ENCODE peak calls at places on chromosomes 4 and X, in four cellular contexts. V is CD4-positive, CD25-positive, alpha-beta regulatory T cell; W is astrocyte; G is SJSA1. Z is an unnamed sample. For H3K4me1, the result is how much of the 10 kb centered on the place peaks cover.

GRCh38 chr4:117771647-117772337 is 262.5 kb upstream of the NDST3 start:
- DNase-seq in V (no peak), W (no peak), G (no peak), Z (no peak)

GRCh38 chr4:121358473-121358872 is 22.3 kb downstream of the QRFPR start:
- DNase-seq in V (no peak), W (peak), G (peak), Z (no peak)

GRCh38 chr4:161350946-161351345 is 812.9 kb downstream of the FSTL5 start:
- DNase-seq in V (no peak), W (no peak), G (no peak), Z (no peak)

GRCh38 chrX:129650183-129650689 is 4.5 kb downstream of the APLN start:
- DNase-seq in V (no peak), W (no peak), G (no peak), Z (no peak)

GRCh38 chrX:115690554-115691216 is 129.7 kb downstream of the PLS3 start:
- DNase-seq in V (peak), W (peak), G (peak), Z (no peak)

GRCh38 chrX:105658136-105658535 is 164.2 kb upstream of the NRK start:
- DNase-seq in V (no peak), W (peak), G (no peak), Z (no peak)

GRCh38 chr4:143358923-143359694 is 22.4 kb downstream of the GAB1 start:
- DNase-seq in V (peak), W (peak), G (no peak), Z (no peak)

GRCh38 chr4:183721207-183722081 is 62.4 kb downstream of the TRAPPC11 start:
- DNase-seq in V (peak), W (peak), G (no peak), Z (peak)

GRCh38 chr4:72568959-72569718 is at the start of gene ADAMTS3:
- DNase-seq in V (no peak), W (peak), G (peak), Z (no peak)

GRCh38 chr4:186013404-186014186 is 55.4 kb upstream of the TLR3 start:
- DNase-seq in V (no peak), W (no peak), G (no peak), Z (no peak)

GRCh38 chr4:62006108-62006507 is 806.0 kb downstream of the ADGRL3 start:
- DNase-seq in V (no peak), W (no peak), G (no peak), Z (no peak)

GRCh38 chrX:71184803-71185495 is 38.1 kb upstream of the GJB1 start:
- DNase-seq in V (no peak), W (no peak), G (no peak), Z (no peak)

DNA sequence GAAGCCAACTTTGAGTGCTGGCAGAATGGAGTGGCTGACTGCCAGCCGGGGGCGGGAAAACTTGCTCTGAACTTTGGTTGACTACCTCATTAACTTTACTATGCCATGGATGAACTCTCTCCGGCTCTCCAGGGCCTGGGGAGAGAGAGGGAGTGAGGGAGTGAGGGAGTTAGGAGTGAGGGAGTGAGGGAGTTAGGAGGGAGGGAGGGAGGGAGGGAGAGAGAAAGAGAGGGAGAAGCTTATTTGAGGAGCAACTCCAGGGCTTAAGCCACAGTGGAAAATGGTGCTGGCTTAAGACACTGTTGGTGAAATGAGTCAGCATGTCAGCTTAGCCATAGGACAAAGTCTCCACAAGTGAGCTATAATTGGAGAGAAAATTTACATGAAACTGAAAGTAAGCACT is 280.9 kb upstream of the RPS6KA3 start:
- DNase-seq in V (no peak), W (peak), G (peak), Z (no peak)
- H3K27ac ChIP-seq in V (no peak), W (no peak), G (no peak), Z (no peak)

GRCh38 chr4:86935833-86936721 is 1.3 kb downstream of the AFF1 start:
- DNase-seq in V (peak), W (peak), G (peak), Z (peak)
- H3K4me1 ChIP-seq in V (half or more), W (under half), G (under half), Z (under half)

DNA sequence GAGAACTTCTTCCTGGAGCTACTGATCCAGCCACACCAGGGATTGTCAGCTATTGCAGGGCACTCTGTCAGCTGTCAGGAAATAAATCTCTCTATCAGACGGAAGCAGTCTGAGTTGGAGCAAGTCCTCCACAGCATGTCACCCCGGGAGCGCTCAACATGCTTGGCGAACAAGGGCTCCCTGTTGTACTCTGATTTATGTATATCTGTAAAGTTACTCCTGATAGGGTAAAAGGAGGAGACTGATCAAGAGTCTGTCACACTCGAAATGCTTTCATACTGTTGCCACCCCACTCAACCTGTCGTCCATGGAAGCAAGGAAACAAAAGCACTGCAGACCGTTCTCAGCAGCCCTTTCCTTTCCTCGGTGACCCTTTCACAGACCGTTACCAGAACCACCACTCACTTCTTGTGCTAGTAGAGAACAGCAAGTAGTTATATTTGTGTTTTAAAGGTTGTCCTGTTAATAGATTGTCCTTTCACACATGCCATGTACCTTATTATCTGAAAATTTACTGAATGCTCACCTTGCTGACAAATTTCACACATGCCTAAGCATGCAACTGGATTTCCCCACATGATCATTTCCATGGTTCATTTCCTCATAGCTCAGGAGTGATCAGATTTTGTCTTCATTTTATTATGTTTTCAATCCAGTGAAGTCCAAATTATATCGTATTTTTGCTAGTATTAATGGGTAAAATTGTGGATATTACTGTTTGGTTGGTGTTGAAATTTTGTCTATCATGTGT is 2108.9 kb upstream of the TENM3 start:
- DNase-seq in V (no peak), W (no peak), G (no peak), Z (no peak)
- H3K4me3 ChIP-seq in V (no peak), W (peak), G (no peak), Z (no peak)

GRCh38 chrX:10112510-10112909 is 44.3 kb upstream of the CLCN4 start:
- DNase-seq in V (peak), W (no peak), G (no peak), Z (no peak)
- H3K27ac ChIP-seq in V (peak), W (no peak), G (no peak), Z (peak)

GRCh38 chr4:81509822-81510221 is 38.1 kb upstream of the RASGEF1B start:
- DNase-seq in V (no peak), W (no peak), G (no peak), Z (no peak)
- H3K4me1 ChIP-seq in V (under half), W (under half), G (under half), Z (under half)

GRCh38 chr4:112523008-112523440 is 7.0 kb upstream of the NEUROG2 start:
- DNase-seq in V (peak), W (peak), G (peak), Z (no peak)
- H3K4me3 ChIP-seq in V (peak), W (peak), G (peak), Z (peak)

DNA sequence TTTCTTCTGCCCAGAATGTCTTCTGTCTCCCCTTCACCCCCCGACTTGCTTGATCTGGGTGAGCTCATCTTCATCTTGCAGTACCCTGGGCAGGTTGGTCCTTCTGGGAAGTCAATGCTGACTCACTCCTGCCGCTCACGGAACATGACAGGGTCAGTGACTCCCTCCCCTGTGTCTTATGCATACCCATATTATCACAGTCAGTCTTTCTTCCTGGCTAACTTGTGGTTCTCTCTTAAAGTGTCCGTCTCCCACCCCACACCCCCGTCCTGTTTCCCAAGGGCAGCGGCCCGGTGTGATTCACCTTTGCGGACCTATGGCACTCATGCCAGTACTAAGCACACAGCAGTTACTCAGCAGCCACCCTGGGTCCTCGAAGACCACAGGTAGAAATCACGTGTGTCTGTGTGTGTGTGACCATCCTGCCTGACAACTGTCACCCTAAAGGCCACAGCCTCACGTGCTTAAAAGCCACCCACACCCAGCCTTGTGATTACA is 17.7 kb downstream of the IQSEC2 start:
- DNase-seq in V (no peak), W (peak), G (peak), Z (no peak)
- H3K27ac ChIP-seq in V (no peak), W (no peak), G (no peak), Z (no peak)

DNA sequence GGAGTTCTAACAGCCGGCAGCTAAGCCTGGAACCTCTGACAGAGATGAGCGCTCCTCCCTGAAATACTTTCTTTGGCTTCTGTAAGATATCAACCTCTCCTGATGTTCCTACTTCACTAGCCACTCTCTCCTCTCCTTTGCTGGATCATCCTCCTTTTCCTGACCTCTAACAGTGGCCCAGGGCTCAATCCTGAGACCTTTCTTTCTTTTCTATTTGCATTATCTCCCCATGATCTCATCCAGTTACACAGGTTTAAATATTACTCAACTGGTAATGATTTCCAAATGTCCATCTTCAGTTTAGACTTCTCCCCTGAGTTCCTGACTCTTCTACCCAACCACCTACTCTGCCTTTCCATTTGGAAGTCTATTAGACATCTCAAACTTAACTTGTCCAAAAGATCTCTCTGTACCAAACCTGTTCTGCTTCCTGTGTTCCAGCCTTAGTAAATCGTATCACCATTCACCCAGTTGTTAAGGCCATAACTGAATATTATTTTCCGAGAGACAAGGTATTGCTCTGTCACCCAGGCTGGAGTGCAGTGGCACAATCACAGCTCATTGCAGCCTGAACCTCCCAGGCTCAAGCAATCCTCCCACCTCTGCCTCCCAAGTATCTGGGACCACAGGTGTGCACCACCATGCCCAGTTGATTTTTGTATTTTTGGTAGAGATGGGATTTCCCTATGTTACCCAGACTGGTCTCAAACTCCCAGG is 41.1 kb downstream of the RFC1 start:
- DNase-seq in V (no peak), W (no peak), G (no peak), Z (no peak)
- H3K4me1 ChIP-seq in V (under half), W (under half), G (under half), Z (under half)

Z was measured in CD8-positive, alpha-beta T cell.